ENCODE peak calls at places on chromosomes 7 and 10, in eight cellular contexts. F, A, I, L, Q, P, V and Z are unnamed samples.

GRCh38 chr7:100914879-100915442 is 19.3 kb upstream of the ACHE start:
- DNase-seq in F (no peak), A (peak), I (no peak), L (no peak), Q (no peak), P (no peak), V (no peak), Z (no peak)

GRCh38 chr10:16789266-16789665 is 28.0 kb downstream of the RSU1 start:
- DNase-seq in F (no peak), A (no peak), I (no peak), L (no peak), Q (no peak), P (no peak), V (no peak), Z (no peak)

GRCh38 chr7:158030071-158030470 is 557.6 kb downstream of the PTPRN2 start:
- DNase-seq in F (no peak), A (peak), I (no peak), L (no peak), Q (no peak), P (no peak), V (no peak), Z (no peak)

GRCh38 chr7:2924866-2925840 is 81.0 kb upstream of the GNA12 start:
- DNase-seq in F (no peak), A (peak), I (no peak), L (no peak), Q (no peak), P (no peak), V (no peak), Z (no peak)

GRCh38 chr7:10239643-10240345 is 733.9 kb upstream of the PHF14 start:
- DNase-seq in F (no peak), A (no peak), I (no peak), L (no peak), Q (no peak), P (no peak), V (no peak), Z (no peak)

GRCh38 chr10:58590152-58590551 is 77.5 kb downstream of the BICC1 start:
- DNase-seq in F (no peak), A (no peak), I (no peak), L (peak), Q (no peak), P (no peak), V (no peak), Z (no peak)

GRCh38 chr10:129940617-129941198 is 23.4 kb downstream of the EBF3 start:
- DNase-seq in F (no peak), A (peak), I (no peak), L (no peak), Q (no peak), P (peak), V (no peak), Z (no peak)

GRCh38 chr10:125783957-125784356 is 8.3 kb upstream of the MMP21 start:
- DNase-seq in F (no peak), A (no peak), I (no peak), L (no peak), Q (no peak), P (no peak), V (no peak), Z (no peak)

GRCh38 chr10:97686301-97686961 is 610 bp downstream of the AVPI1 start:
- DNase-seq in F (no peak), A (no peak), I (no peak), L (no peak), Q (no peak), P (no peak), V (no peak), Z (no peak)

GRCh38 chr7:38905026-38905759 is 3.8 kb downstream of the VPS41 start:
- DNase-seq in F (no peak), A (no peak), I (no peak), L (no peak), Q (no peak), P (no peak), V (no peak), Z (no peak)

GRCh38 chr7:101486056-101486763 is 123.5 kb downstream of the COL26A1 start:
- DNase-seq in F (no peak), A (no peak), I (no peak), L (peak), Q (no peak), P (no peak), V (no peak), Z (no peak)

GRCh38 chr10:96255569-96256335 is 15.6 kb downstream of the BLNK start:
- DNase-seq in F (no peak), A (no peak), I (no peak), L (no peak), Q (no peak), P (no peak), V (no peak), Z (no peak)

GRCh38 chr10:101829561-101830315 is 11.5 kb upstream of the OGA start:
- DNase-seq in F (peak), A (peak), I (peak), L (peak), Q (peak), P (peak), V (no peak), Z (no peak)

GRCh38 chr10:101827919-101828600 is 9.8 kb upstream of the OGA start:
- DNase-seq in F (no peak), A (peak), I (no peak), L (no peak), Q (no peak), P (no peak), V (no peak), Z (no peak)

GRCh38 chr10:101826852-101827434 is 8.7 kb upstream of the OGA start:
- DNase-seq in F (peak), A (peak), I (no peak), L (no peak), Q (no peak), P (no peak), V (no peak), Z (no peak)

GRCh38 chr10:101828734-101829551 is 10.7 kb upstream of the OGA start:
- DNase-seq in F (peak), A (peak), I (no peak), L (no peak), Q (no peak), P (no peak), V (no peak), Z (no peak)

GRCh38 chr10:101824736-101825135 is 6.5 kb upstream of the OGA start:
- DNase-seq in F (peak), A (no peak), I (no peak), L (no peak), Q (no peak), P (no peak), V (no peak), Z (no peak)
- H3K4me3 ChIP-seq in F (no peak), A (no peak), I (no peak), L (no peak), Q (no peak), P (no peak), V (no peak), Z (no peak)

GRCh38 chr7:26899519-26899918 is 35.1 kb upstream of the SKAP2 start:
- DNase-seq in F (no peak), A (no peak), I (no peak), L (no peak), Q (no peak), P (no peak), V (no peak), Z (no peak)

GRCh38 chr7:26898917-26899316 is 34.5 kb upstream of the SKAP2 start:
- DNase-seq in F (no peak), A (no peak), I (no peak), L (no peak), Q (no peak), P (no peak), V (no peak), Z (no peak)

GRCh38 chr7:26897928-26898327 is 33.5 kb upstream of the SKAP2 start:
- DNase-seq in F (no peak), A (no peak), I (no peak), L (no peak), Q (no peak), P (no peak), V (no peak), Z (no peak)

GRCh38 chr7:26900283-26900682 is 35.9 kb upstream of the SKAP2 start:
- DNase-seq in F (no peak), A (no peak), I (no peak), L (no peak), Q (no peak), P (no peak), V (peak), Z (no peak)
- TF ChIP-seq POLR2AphosphoS5 in F (no peak), A (no peak), I (no peak), L (no peak), Q (no peak), P (no peak), V (no peak), Z (no peak)

GRCh38 chr10:49303711-49304110 is 4.7 kb downstream of the C10orf71 start:
- DNase-seq in F (no peak), A (peak), I (no peak), L (no peak), Q (no peak), P (no peak), V (no peak), Z (no peak)
- H3K4me3 ChIP-seq in F (no peak), A (no peak), I (no peak), L (no peak), Q (no peak), P (no peak), V (no peak), Z (no peak)

GRCh38 chr10:68135362-68135761 is 26.1 kb downstream of the MYPN start:
- DNase-seq in F (no peak), A (no peak), I (no peak), L (no peak), Q (no peak), P (no peak), V (no peak), Z (no peak)
- TF ChIP-seq POLR2AphosphoS5 in F (no peak), A (no peak), I (no peak), L (no peak), Q (no peak), P (no peak), V (no peak), Z (no peak)

DNA sequence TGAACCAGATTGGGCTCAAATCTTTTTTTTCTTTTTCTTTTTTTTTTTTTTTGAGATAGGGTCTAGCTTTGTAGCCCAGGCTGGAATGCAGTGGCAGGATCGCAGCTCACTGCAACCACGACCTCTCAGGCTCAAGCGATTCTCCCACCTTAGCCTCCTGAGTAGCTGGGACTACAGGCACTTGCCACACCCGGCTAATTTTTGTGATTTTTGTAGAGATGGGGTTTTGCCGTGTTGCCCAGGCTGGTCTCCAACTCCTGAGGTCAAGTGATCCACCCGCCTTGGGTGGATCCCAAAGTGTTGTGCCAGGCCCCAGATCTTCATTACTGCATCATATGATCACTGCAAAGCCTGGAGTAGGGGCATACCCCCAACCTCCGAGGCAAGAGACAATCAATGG is 2.8 kb downstream of the DNAJC30 start:
- DNase-seq in F (no peak), A (no peak), I (no peak), L (no peak), Q (no peak), P (no peak), V (no peak), Z (no peak)
- H3K4me3 ChIP-seq in F (no peak), A (no peak), I (no peak), L (no peak), Q (no peak), P (no peak), V (no peak), Z (no peak)

DNA sequence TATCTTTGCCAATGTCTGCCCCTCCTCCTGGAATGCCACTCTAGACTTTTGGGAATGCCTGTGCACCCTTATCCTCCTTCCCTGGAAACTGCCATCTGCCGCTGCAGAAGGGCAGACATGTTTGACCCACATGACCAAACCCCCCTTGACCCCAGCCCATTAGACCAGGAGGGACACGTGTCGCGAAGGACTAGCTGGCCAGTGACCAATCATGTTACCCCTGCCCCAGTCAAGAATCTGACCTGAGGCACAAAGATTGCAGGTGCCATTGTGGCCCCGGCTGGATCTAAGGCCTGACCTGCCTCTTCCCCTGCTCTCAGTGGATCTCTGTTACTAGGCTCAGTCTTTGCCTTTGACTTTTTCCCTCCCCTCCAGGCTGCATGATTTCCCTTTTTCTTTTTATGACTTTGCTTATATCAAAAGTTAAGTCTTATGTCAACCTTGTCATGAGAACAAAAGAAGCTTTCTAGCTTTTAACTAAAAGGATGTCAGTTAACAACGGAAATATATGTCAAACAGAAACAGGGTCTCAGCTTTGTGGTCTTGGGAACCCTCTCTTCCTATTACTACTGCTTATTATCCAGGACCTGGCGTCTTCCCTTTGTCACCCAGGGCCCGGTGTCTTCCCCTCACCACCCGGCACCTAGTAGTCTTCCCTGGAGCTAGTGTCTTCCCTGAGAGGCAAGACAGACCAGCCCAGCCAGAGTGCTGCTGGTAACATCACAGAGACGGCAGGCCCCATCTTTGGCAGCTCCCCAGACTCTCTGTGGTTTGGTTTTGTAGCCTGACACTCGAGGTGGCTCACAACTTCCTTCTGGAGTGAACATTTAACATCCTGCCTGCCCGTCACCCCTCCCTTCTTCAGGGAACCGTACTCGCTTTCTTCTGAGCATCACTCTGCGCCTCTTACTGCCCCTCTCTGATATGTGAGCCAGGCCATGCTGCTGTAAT is 24.4 kb upstream of the PPIF start:
- DNase-seq in F (no peak), A (peak), I (peak), L (no peak), Q (peak), P (peak), V (peak), Z (peak)
- TF ChIP-seq POLR2AphosphoS5 in F (no peak), A (peak), I (peak), L (no peak), Q (no peak), P (no peak), V (peak), Z (no peak)

DNA sequence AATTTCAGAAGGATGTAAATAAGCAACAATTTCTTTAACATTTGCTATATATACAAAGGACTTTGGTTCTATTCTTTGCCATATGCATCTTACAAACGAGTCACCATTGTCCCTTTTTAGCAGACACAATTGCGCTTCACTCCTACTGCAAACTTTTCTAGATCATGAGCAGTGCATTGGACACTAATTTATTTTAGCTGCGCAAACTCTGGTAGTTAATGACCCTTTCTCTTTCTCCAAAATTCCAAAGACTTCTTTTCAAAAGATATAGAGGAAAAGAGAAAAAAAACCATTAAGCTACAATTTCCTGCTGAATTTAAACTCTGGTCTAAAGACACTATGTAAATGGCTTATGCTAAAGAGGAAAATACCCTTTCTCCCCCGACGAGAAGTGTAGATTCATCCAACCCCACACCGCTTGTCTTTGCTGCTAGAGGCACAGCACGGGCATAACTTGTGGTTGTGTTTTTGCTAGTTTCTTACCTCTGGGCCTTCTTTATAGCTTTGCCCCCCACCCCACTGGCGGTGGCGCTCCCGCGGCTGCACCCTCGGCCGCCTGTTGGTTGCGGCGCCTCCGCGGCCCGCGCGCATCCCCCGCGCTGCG is 84.0 kb downstream of the SNX10 start:
- DNase-seq in F (no peak), A (no peak), I (no peak), L (no peak), Q (no peak), P (no peak), V (no peak), Z (no peak)
- H3K4me3 ChIP-seq in F (no peak), A (peak), I (peak), L (peak), Q (peak), P (peak), V (no peak), Z (peak)

GRCh38 chr10:50431118-50431517 is 179.8 kb upstream of the ASAH2 start:
- DNase-seq in F (no peak), A (no peak), I (no peak), L (no peak), Q (no peak), P (no peak), V (peak), Z (no peak)

GRCh38 chr10:50436805-50437204 is 185.5 kb upstream of the ASAH2 start:
- DNase-seq in F (no peak), A (no peak), I (no peak), L (no peak), Q (no peak), P (no peak), V (no peak), Z (no peak)

GRCh38 chr10:50432610-50433009 is 181.3 kb upstream of the ASAH2 start:
- DNase-seq in F (no peak), A (no peak), I (no peak), L (no peak), Q (no peak), P (no peak), V (no peak), Z (no peak)

GRCh38 chr10:50432206-50432605 is 180.9 kb upstream of the ASAH2 start:
- DNase-seq in F (no peak), A (no peak), I (no peak), L (no peak), Q (no peak), P (no peak), V (no peak), Z (no peak)

DNA sequence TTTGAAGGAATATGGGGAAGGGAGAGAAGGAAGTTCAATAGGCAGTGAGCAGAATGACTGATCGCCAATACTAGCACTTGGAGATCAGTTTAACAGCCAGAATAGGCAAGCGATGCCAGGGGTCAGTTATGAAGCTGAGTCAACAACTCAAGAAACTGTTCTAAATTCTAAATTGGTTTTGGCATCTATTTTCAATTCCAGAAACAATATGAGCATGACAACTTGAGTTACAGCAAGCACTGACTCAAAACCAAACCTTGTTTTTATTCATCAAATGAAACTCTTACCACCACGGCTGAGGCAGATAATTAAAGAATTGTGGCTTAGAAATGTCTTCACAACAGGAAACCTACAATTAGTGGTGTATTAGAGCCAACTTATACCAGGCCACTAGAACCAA is 180.5 kb upstream of the ASAH2 start:
- DNase-seq in F (no peak), A (no peak), I (no peak), L (no peak), Q (no peak), P (no peak), V (no peak), Z (no peak)
- TF ChIP-seq POLR2AphosphoS5 in F (no peak), A (no peak), I (no peak), L (no peak), Q (no peak), P (no peak), V (no peak), Z (no peak)